ENCODE peak calls at places on chromosomes 6 and 20, in ten cellular contexts. One of them, this sample, is unnamed.
A peak's percentile ranks its signal among the peaks of the same experiment; 100 is the strongest.

GRCh38 chr20:3203315-3204123 is 963 bp downstream of the DDRGK1 start:
- DNase-seq in nephron progenitor cell: no peak
- DNase-seq in GM20000: peak; percentile 74
- DNase-seq in activated effector memory CD4-positive, alpha-beta T cell treated with anti-CD3 and anti-CD28 coated beads, Interleukin-2, amount 50 U/mL, for 16 hours: peak; percentile 75
- DNase-seq in IMR-90: no peak
- DNase-seq in C1 segment of cervical spinal cord: no peak
- DNase-seq in fibroblast of mammary gland: peak; percentile 25
- DNase-seq in mucosa of gallbladder: no peak
- DNase-seq in NAMALWA: no peak
- DNase-seq in mammary epithelial cell: peak; percentile 40
- DNase-seq in this sample: peak; percentile 56

GRCh38 chr6:36751833-36752186 is 54.2 kb downstream of the RAB44 start:
- DNase-seq in nephron progenitor cell: no peak
- DNase-seq in GM20000: no peak
- DNase-seq in activated effector memory CD4-positive, alpha-beta T cell treated with anti-CD3 and anti-CD28 coated beads, Interleukin-2, amount 50 U/mL, for 16 hours: no peak
- DNase-seq in IMR-90: no peak
- DNase-seq in C1 segment of cervical spinal cord: no peak
- DNase-seq in fibroblast of mammary gland: no peak
- DNase-seq in mucosa of gallbladder: no peak
- DNase-seq in NAMALWA: no peak
- DNase-seq in mammary epithelial cell: no peak
- DNase-seq in this sample: no peak

GRCh38 chr6:157246048-157246630 is 77.2 kb downstream of the TMEM242 start:
- DNase-seq in nephron progenitor cell: no peak
- DNase-seq in GM20000: no peak
- DNase-seq in activated effector memory CD4-positive, alpha-beta T cell treated with anti-CD3 and anti-CD28 coated beads, Interleukin-2, amount 50 U/mL, for 16 hours: no peak
- DNase-seq in IMR-90: no peak
- DNase-seq in C1 segment of cervical spinal cord: no peak
- DNase-seq in fibroblast of mammary gland: peak; percentile 75
- DNase-seq in mucosa of gallbladder: no peak
- DNase-seq in NAMALWA: no peak
- DNase-seq in mammary epithelial cell: no peak
- DNase-seq in this sample: no peak

GRCh38 chr6:40192516-40192915 is 258.3 kb upstream of the MOCS1 start:
- DNase-seq in nephron progenitor cell: no peak
- DNase-seq in GM20000: no peak
- DNase-seq in activated effector memory CD4-positive, alpha-beta T cell treated with anti-CD3 and anti-CD28 coated beads, Interleukin-2, amount 50 U/mL, for 16 hours: no peak
- DNase-seq in IMR-90: no peak
- DNase-seq in C1 segment of cervical spinal cord: no peak
- DNase-seq in fibroblast of mammary gland: no peak
- DNase-seq in mucosa of gallbladder: no peak
- DNase-seq in NAMALWA: no peak
- DNase-seq in mammary epithelial cell: no peak
- DNase-seq in this sample: no peak

GRCh38 chr6:35320031-35320410 is 22.3 kb upstream of the PPARD start:
- DNase-seq in nephron progenitor cell: no peak
- DNase-seq in GM20000: no peak
- DNase-seq in activated effector memory CD4-positive, alpha-beta T cell treated with anti-CD3 and anti-CD28 coated beads, Interleukin-2, amount 50 U/mL, for 16 hours: no peak
- DNase-seq in IMR-90: no peak
- DNase-seq in C1 segment of cervical spinal cord: no peak
- DNase-seq in fibroblast of mammary gland: no peak
- DNase-seq in mucosa of gallbladder: no peak
- DNase-seq in NAMALWA: no peak
- DNase-seq in mammary epithelial cell: no peak
- DNase-seq in this sample: no peak

GRCh38 chr20:41165001-41165882 is 27.9 kb downstream of the PLCG1 start:
- DNase-seq in nephron progenitor cell: no peak
- DNase-seq in GM20000: no peak
- DNase-seq in activated effector memory CD4-positive, alpha-beta T cell treated with anti-CD3 and anti-CD28 coated beads, Interleukin-2, amount 50 U/mL, for 16 hours: no peak
- DNase-seq in IMR-90: no peak
- DNase-seq in C1 segment of cervical spinal cord: no peak
- DNase-seq in fibroblast of mammary gland: no peak
- DNase-seq in mucosa of gallbladder: no peak
- DNase-seq in NAMALWA: no peak
- DNase-seq in mammary epithelial cell: no peak
- DNase-seq in this sample: no peak

GRCh38 chr6:101597711-101598110 is 204.2 kb downstream of the GRIK2 start:
- DNase-seq in nephron progenitor cell: no peak
- DNase-seq in GM20000: no peak
- DNase-seq in activated effector memory CD4-positive, alpha-beta T cell treated with anti-CD3 and anti-CD28 coated beads, Interleukin-2, amount 50 U/mL, for 16 hours: no peak
- DNase-seq in IMR-90: peak; percentile 94
- DNase-seq in C1 segment of cervical spinal cord: no peak
- DNase-seq in fibroblast of mammary gland: peak; percentile 88
- DNase-seq in mucosa of gallbladder: no peak
- DNase-seq in NAMALWA: no peak
- DNase-seq in mammary epithelial cell: peak; percentile 75
- DNase-seq in this sample: no peak

GRCh38 chr6:45830441-45831139 is 185.1 kb downstream of the CLIC5 start:
- DNase-seq in nephron progenitor cell: no peak
- DNase-seq in GM20000: peak; percentile 62
- DNase-seq in activated effector memory CD4-positive, alpha-beta T cell treated with anti-CD3 and anti-CD28 coated beads, Interleukin-2, amount 50 U/mL, for 16 hours: peak; percentile 63
- DNase-seq in IMR-90: no peak
- DNase-seq in C1 segment of cervical spinal cord: no peak
- DNase-seq in fibroblast of mammary gland: peak; percentile 70
- DNase-seq in mucosa of gallbladder: no peak
- DNase-seq in NAMALWA: peak; percentile 35
- DNase-seq in mammary epithelial cell: peak; percentile 24
- DNase-seq in this sample: peak; percentile 21

GRCh38 chr20:11891827-11892521 is 25.7 kb upstream of the BTBD3 start:
- DNase-seq in nephron progenitor cell: peak; percentile 77
- DNase-seq in GM20000: peak; percentile 79
- DNase-seq in activated effector memory CD4-positive, alpha-beta T cell treated with anti-CD3 and anti-CD28 coated beads, Interleukin-2, amount 50 U/mL, for 16 hours: no peak
- DNase-seq in IMR-90: peak; percentile 62
- DNase-seq in C1 segment of cervical spinal cord: no peak
- DNase-seq in fibroblast of mammary gland: peak; percentile 68
- DNase-seq in mucosa of gallbladder: peak; percentile 59
- DNase-seq in NAMALWA: no peak
- DNase-seq in mammary epithelial cell: peak; percentile 83
- DNase-seq in this sample: peak; percentile 81

This sample was measured in mucosa of descending colon.